ENCODE peak calls at places on chromosome 14, in six cellular contexts. O, D, Q, F, S and T are unnamed samples.

GRCh38 chr14:33676135-33676566 is 274.7 kb downstream of the EGLN3 start:
- DNase-seq in O (peak; percentile 19), D (peak; percentile 20), Q (no peak), F (peak; percentile 57), S (peak; percentile 70), T (no peak)

GRCh38 chr14:70808023-70808401 is 1.3 kb downstream of the MAP3K9 start:
- DNase-seq in O (no peak), D (no peak), Q (no peak), F (no peak), S (peak; percentile 22), T (no peak)

GRCh38 chr14:85421166-85421877 is 108.6 kb upstream of the FLRT2 start:
- DNase-seq in O (no peak), D (no peak), Q (no peak), F (peak; percentile 83), S (peak; percentile 67), T (peak; percentile 80)

GRCh38 chr14:75223664-75224154 is 47.3 kb upstream of the TMED10 start:
- DNase-seq in O (no peak), D (peak; percentile 30), Q (no peak), F (no peak), S (peak; percentile 36), T (peak; percentile 38)

GRCh38 chr14:105519946-105520698 is 6.3 kb upstream of the TMEM121 start:
- DNase-seq in O (no peak), D (no peak), Q (peak; percentile 33), F (no peak), S (no peak), T (no peak)

GRCh38 chr14:36718216-36718615 is 56.6 kb downstream of the PAX9 start:
- DNase-seq in O (no peak), D (no peak), Q (no peak), F (no peak), S (peak; percentile 6), T (no peak)

GRCh38 chr14:70987042-70987441 is 79.8 kb downstream of the PCNX1 start:
- DNase-seq in O (no peak), D (no peak), Q (no peak), F (no peak), S (peak; percentile 67), T (no peak)

GRCh38 chr14:58981840-58982239 is 206.6 kb upstream of the DAAM1 start:
- DNase-seq in O (no peak), D (no peak), Q (no peak), F (no peak), S (no peak), T (no peak)

GRCh38 chr14:68377459-68377858 is 415.4 kb downstream of the ZFP36L1 start:
- DNase-seq in O (peak; percentile 66), D (peak; percentile 61), Q (no peak), F (peak; percentile 43), S (peak; percentile 71), T (peak; percentile 76)

GRCh38 chr14:38316922-38317321 is 61.0 kb upstream of the CLEC14A start:
- DNase-seq in O (no peak), D (no peak), Q (no peak), F (no peak), S (no peak), T (no peak)

GRCh38 chr14:90644882-90645281 is 171.3 kb downstream of the TTC7B start:
- DNase-seq in O (no peak), D (peak; percentile 54), Q (no peak), F (peak; percentile 82), S (peak; percentile 55), T (peak; percentile 90)

GRCh38 chr14:77638738-77639137 is 22.3 kb upstream of the SPTLC2 start:
- DNase-seq in O (no peak), D (no peak), Q (no peak), F (peak; percentile 90), S (peak; percentile 96), T (peak; percentile 85)

GRCh38 chr14:103909531-103910261 is 18.6 kb upstream of the TDRD9 start:
- DNase-seq in O (no peak), D (no peak), Q (no peak), F (no peak), S (no peak), T (no peak)

GRCh38 chr14:104295681-104296387 is 157.4 kb downstream of the KIF26A start:
- DNase-seq in O (no peak), D (peak; percentile 4), Q (peak; percentile 26), F (no peak), S (no peak), T (no peak)

GRCh38 chr14:32478027-32478426 is 148.9 kb downstream of the AKAP6 start:
- DNase-seq in O (no peak), D (no peak), Q (no peak), F (peak; percentile 18), S (peak; percentile 59), T (peak; percentile 98)

GRCh38 chr14:102578821-102579220 is 13.6 kb upstream of the RCOR1 start:
- DNase-seq in O (no peak), D (no peak), Q (no peak), F (no peak), S (no peak), T (no peak)

GRCh38 chr14:69739486-69739885 is 27.5 kb upstream of the SRSF5 start:
- DNase-seq in O (no peak), D (no peak), Q (no peak), F (no peak), S (no peak), T (no peak)

GRCh38 chr14:34014936-34015335 is 64.1 kb upstream of the EGLN3 start:
- DNase-seq in O (no peak), D (no peak), Q (no peak), F (no peak), S (no peak), T (no peak)

GRCh38 chr14:41604793-41605534 is 1.7 kb upstream of the LRFN5 start:
- DNase-seq in O (peak; percentile 16), D (peak; percentile 48), Q (no peak), F (peak; percentile 83), S (peak; percentile 89), T (peak; percentile 66)

GRCh38 chr14:77281852-77282251 is 10.8 kb upstream of the NGB start:
- DNase-seq in O (no peak), D (no peak), Q (no peak), F (no peak), S (no peak), T (no peak)

GRCh38 chr14:68520637-68521556 is 272.0 kb downstream of the ZFP36L1 start:
- DNase-seq in O (no peak), D (no peak), Q (no peak), F (no peak), S (peak; percentile 44), T (no peak)

GRCh38 chr14:67187210-67187609 is 2.0 kb upstream of the GARIN2 start:
- DNase-seq in O (no peak), D (no peak), Q (no peak), F (peak; percentile 83), S (peak; percentile 93), T (peak; percentile 72)

GRCh38 chr14:89198544-89199329 is 218.3 kb downstream of the FOXN3 start:
- DNase-seq in O (no peak), D (no peak), Q (no peak), F (peak; percentile 37), S (peak; percentile 5), T (no peak)

GRCh38 chr14:76917759-76918175 is 91.6 kb downstream of the LRRC74A start:
- DNase-seq in O (peak; percentile 74), D (peak; percentile 79), Q (no peak), F (no peak), S (peak; percentile 21), T (peak; percentile 22)

GRCh38 chr14:55819610-55820304 is 239.8 kb downstream of the KTN1 start:
- DNase-seq in O (no peak), D (no peak), Q (no peak), F (no peak), S (no peak), T (no peak)

GRCh38 chr14:103641181-103641580 is 12.2 kb downstream of the KLC1 start:
- DNase-seq in O (no peak), D (no peak), Q (no peak), F (peak; percentile 76), S (peak; percentile 87), T (no peak)

GRCh38 chr14:90760591-90761316 is 55.5 kb downstream of the TTC7B start:
- DNase-seq in O (no peak), D (no peak), Q (no peak), F (peak; percentile 56), S (peak; percentile 28), T (peak; percentile 12)

GRCh38 chr14:104361101-104361591 is 218.4 kb upstream of the C14orf180 start:
- DNase-seq in O (no peak), D (no peak), Q (peak; percentile 52), F (no peak), S (no peak), T (no peak)

GRCh38 chr14:90654831-90655276 is 161.4 kb downstream of the TTC7B start:
- DNase-seq in O (no peak), D (no peak), Q (no peak), F (peak; percentile 83), S (peak; percentile 71), T (peak; percentile 17)

GRCh38 chr14:104866451-104867370 is 1.6 kb downstream of the CEP170B start:
- DNase-seq in O (no peak), D (peak; percentile 10), Q (no peak), F (no peak), S (no peak), T (no peak)

GRCh38 chr14:26598081-26598671 is 343 bp upstream of the NOVA1 start:
- DNase-seq in O (peak; percentile 83), D (peak; percentile 78), Q (peak; percentile 86), F (peak; percentile 94), S (peak; percentile 87), T (peak; percentile 53)
- H3K4me3 ChIP-seq in O (peak overlapping the region; percentile 55), D (peak overlapping the region; percentile 73), Q (peak overlapping the region; percentile 88), F (peak overlapping the region; percentile 87), S (peak overlapping the region; percentile 72), T (peak overlapping the region; percentile 68)

DNA sequence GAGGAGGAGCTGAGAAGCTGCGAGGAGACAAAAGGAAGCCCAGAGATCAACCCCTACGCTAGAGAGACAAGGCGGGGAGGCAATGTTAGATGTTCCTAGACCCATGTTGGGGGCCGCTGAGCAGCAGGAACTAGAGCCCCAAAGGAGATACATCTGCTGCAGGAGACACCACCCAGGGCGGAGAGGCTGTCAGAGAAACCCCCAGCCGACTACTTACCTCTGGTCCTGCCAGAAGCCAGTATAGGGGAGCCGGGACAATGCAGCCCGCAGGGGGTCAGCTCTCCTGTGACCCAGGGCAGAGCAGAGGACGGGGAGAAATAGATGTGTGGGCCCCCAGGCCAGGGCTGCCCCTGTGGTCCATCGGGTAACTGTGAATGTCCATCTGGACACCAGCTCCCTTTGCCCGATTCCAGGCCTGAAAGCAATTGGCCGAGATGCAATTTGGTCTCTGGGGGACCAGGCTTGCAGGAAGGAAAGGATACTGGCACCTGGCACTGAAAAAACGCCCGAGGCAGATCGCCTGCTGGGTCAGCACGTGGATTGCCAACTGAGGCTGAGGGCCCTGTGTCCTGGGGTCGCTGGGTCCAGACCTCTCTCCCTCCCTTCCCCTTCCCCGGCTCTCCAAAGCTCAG is 34.9 kb downstream of the SYNE3 start:
- DNase-seq in O (no peak), D (no peak), Q (no peak), F (no peak), S (no peak), T (no peak)
- TF ChIP-seq CTCF in O (no peak), D (no peak), Q (no peak), F (no peak), S (no peak), T (no peak)

GRCh38 chr14:64465856-64466554 is 706 bp downstream of the AKAP5 start:
- DNase-seq in O (no peak), D (no peak), Q (no peak), F (peak; percentile 45), S (peak; percentile 73), T (peak; percentile 48)
- H3K4me3 ChIP-seq in O (no peak overlapping the region), D (peak overlapping the region; percentile 84), Q (peak overlapping the region; percentile 88), F (peak overlapping the region; percentile 59), S (peak overlapping the region; percentile 65), T (peak overlapping the region; percentile 72)

DNA sequence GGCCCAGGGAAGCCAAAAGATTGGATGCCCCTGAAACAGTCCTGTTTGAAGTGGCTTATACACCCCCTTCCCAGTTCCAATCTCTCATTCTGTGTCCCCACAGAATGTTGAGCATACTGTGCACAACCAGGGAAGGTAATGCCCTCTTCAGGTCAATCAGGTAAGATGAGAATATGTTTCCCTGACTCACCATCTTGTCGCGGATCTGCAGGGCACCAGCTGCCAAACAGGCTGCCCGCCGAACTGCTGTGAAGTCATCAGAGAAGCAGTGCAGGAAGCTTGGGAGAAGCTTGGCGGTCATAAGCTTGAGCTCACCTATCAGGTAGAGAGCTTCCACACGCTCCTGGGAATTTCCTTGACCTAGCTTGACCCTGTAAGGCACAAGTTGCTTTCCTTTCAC is 9.6 kb downstream of the RIOX1 start:
- DNase-seq in O (no peak), D (no peak), Q (no peak), F (no peak), S (no peak), T (no peak)
- TF ChIP-seq CTCF in O (no peak), D (no peak), Q (no peak), F (no peak), S (no peak), T (no peak)